ENCODE peak calls at places on chromosomes 13 and 19, in nine cellular contexts. V, S, G, I, R, B, O, J and X are unnamed samples.

GRCh38 chr13:39676315-39676876 is 20.9 kb downstream of the COG6 start:
- DNase-seq in V (no peak), S (no peak), G (peak; percentile 41), I (no peak), R (no peak), B (no peak), O (no peak), J (no peak), X (no peak)

GRCh38 chr13:32734511-32734910 is 148.3 kb downstream of the PDS5B start:
- DNase-seq in V (no peak), S (no peak), G (no peak), I (no peak), R (no peak), B (no peak), O (no peak), J (no peak), X (no peak)

GRCh38 chr13:107864543-107865460 is 350.5 kb downstream of the LIG4 start:
- DNase-seq in V (no peak), S (no peak), G (peak; percentile 1), I (no peak), R (no peak), B (no peak), O (no peak), J (no peak), X (no peak)

GRCh38 chr13:91946498-91947070 is 548.2 kb downstream of the GPC5 start:
- DNase-seq in V (no peak), S (no peak), G (peak; percentile 64), I (no peak), R (no peak), B (no peak), O (no peak), J (no peak), X (no peak)

GRCh38 chr13:83450586-83450985 is 431.7 kb downstream of the SLITRK1 start:
- DNase-seq in V (no peak), S (no peak), G (no peak), I (no peak), R (no peak), B (no peak), O (no peak), J (no peak), X (no peak)

GRCh38 chr19:4909172-4909896 is at the start of gene UHRF1:
- DNase-seq in V (no peak), S (no peak), G (peak; percentile 86), I (no peak), R (no peak), B (no peak), O (no peak), J (no peak), X (no peak)

GRCh38 chr13:59487883-59488282 is 675.8 kb downstream of the DIAPH3 start:
- DNase-seq in V (no peak), S (no peak), G (no peak), I (no peak), R (no peak), B (no peak), O (no peak), J (no peak), X (no peak)

GRCh38 chr13:60019119-60019993 is 144.4 kb downstream of the DIAPH3 start:
- DNase-seq in V (no peak), S (no peak), G (peak; percentile 3), I (no peak), R (no peak), B (no peak), O (no peak), J (no peak), X (no peak)

GRCh38 chr19:46390121-46390858 is 23.1 kb downstream of the CCDC8 start:
- DNase-seq in V (peak; percentile 50), S (no peak), G (no peak), I (no peak), R (peak; percentile 34), B (no peak), O (no peak), J (peak; percentile 30), X (no peak)

GRCh38 chr19:52725528-52725961 is 9.3 kb downstream of the ZNF611 start:
- DNase-seq in V (no peak), S (no peak), G (no peak), I (no peak), R (no peak), B (no peak), O (no peak), J (no peak), X (no peak)

GRCh38 chr19:56099638-56100539 is 21.2 kb downstream of the ZNF787 start:
- DNase-seq in V (peak; percentile 64), S (peak; percentile 6), G (no peak), I (no peak), R (no peak), B (no peak), O (no peak), J (no peak), X (no peak)

GRCh38 chr19:21256722-21257121 is 72.5 kb downstream of the ZNF708 start:
- DNase-seq in V (no peak), S (no peak), G (peak; percentile 43), I (no peak), R (no peak), B (no peak), O (no peak), J (no peak), X (no peak)

GRCh38 chr19:19406878-19407639 is 1.6 kb downstream of the GATAD2A start:
- DNase-seq in V (no peak), S (no peak), G (peak; percentile 73), I (no peak), R (no peak), B (no peak), O (no peak), J (peak; percentile 57), X (no peak)

GRCh38 chr19:19405919-19406877 is 723 bp downstream of the GATAD2A start:
- DNase-seq in V (no peak), S (peak; percentile 61), G (peak; percentile 52), I (peak; percentile 51), R (peak; percentile 71), B (no peak), O (no peak), J (peak; percentile 76), X (peak; percentile 59)

GRCh38 chr19:19404879-19405860 is at the start of gene GATAD2A:
- DNase-seq in V (peak; percentile 91), S (peak; percentile 96), G (peak; percentile 90), I (peak; percentile 96), R (peak; percentile 97), B (peak; percentile 92), O (peak; percentile 94), J (peak; percentile 94), X (peak; percentile 93)

GRCh38 chr19:19409235-19410030 is 4.0 kb downstream of the GATAD2A start:
- DNase-seq in V (no peak), S (no peak), G (no peak), I (no peak), R (no peak), B (no peak), O (no peak), J (no peak), X (no peak)

GRCh38 chr19:19407640-19407933 is 2.1 kb downstream of the GATAD2A start:
- DNase-seq in V (no peak), S (no peak), G (peak; percentile 16), I (no peak), R (no peak), B (no peak), O (no peak), J (no peak), X (no peak)
- H3K4me1 ChIP-seq in V (peaks cover 43% of the 10 kb centered on the region), S (peaks cover 74% of the 10 kb centered on the region), G (peaks cover 45% of the 10 kb centered on the region), I (peaks cover 17% of the 10 kb centered on the region), R (peaks cover 19% of the 10 kb centered on the region), B (peaks cover 56% of the 10 kb centered on the region), O (peaks cover 77% of the 10 kb centered on the region), J (peaks cover 79% of the 10 kb centered on the region), X (peaks cover 81% of the 10 kb centered on the region)

GRCh38 chr19:10254244-10254643 is 2.2 kb downstream of the MRPL4 start:
- DNase-seq in V (no peak), S (no peak), G (no peak), I (no peak), R (no peak), B (no peak), O (no peak), J (no peak), X (no peak)

GRCh38 chr19:10252707-10253106 is 693 bp downstream of the MRPL4 start:
- DNase-seq in V (no peak), S (no peak), G (no peak), I (no peak), R (no peak), B (no peak), O (no peak), J (no peak), X (no peak)

GRCh38 chr19:10256551-10256950 is 4.5 kb downstream of the MRPL4 start:
- DNase-seq in V (no peak), S (no peak), G (no peak), I (no peak), R (no peak), B (no peak), O (no peak), J (no peak), X (no peak)

GRCh38 chr19:10255358-10255757 is 3.3 kb downstream of the MRPL4 start:
- DNase-seq in V (no peak), S (no peak), G (no peak), I (no peak), R (no peak), B (no peak), O (no peak), J (no peak), X (no peak)

GRCh38 chr19:10251792-10252694 is at the start of gene MRPL4:
- DNase-seq in V (peak; percentile 97), S (peak; percentile 91), G (peak; percentile 99), I (peak; percentile 95), R (peak; percentile 97), B (peak; percentile 97), O (peak; percentile 98), J (peak; percentile 97), X (peak; percentile 95)
- H3K27ac ChIP-seq in V (peak within 1 kb of the TSS; percentile 33), S (peak within 1 kb of the TSS; percentile 93), G (peak within 1 kb of the TSS; percentile 54), I (peak within 1 kb of the TSS; percentile 60), R (peak within 1 kb of the TSS; percentile 76), B (peak within 1 kb of the TSS; percentile 79), O (peak within 1 kb of the TSS; percentile 71), J (peak within 1 kb of the TSS; percentile 90), X (peak within 1 kb of the TSS; percentile 92)

GRCh38 chr19:29478578-29479565 is 46.9 kb upstream of the VSTM2B start:
- DNase-seq in V (no peak), S (no peak), G (peak; percentile 21), I (no peak), R (no peak), B (no peak), O (peak; percentile 67), J (no peak), X (no peak)
- TF ChIP-seq CTCF in V (peak; percentile 40), S (peak; percentile 45), G (peak; percentile 67), I (no peak), R (no peak), B (no peak), O (no peak), J (peak; percentile 28), X (peak; percentile 58)

DNA sequence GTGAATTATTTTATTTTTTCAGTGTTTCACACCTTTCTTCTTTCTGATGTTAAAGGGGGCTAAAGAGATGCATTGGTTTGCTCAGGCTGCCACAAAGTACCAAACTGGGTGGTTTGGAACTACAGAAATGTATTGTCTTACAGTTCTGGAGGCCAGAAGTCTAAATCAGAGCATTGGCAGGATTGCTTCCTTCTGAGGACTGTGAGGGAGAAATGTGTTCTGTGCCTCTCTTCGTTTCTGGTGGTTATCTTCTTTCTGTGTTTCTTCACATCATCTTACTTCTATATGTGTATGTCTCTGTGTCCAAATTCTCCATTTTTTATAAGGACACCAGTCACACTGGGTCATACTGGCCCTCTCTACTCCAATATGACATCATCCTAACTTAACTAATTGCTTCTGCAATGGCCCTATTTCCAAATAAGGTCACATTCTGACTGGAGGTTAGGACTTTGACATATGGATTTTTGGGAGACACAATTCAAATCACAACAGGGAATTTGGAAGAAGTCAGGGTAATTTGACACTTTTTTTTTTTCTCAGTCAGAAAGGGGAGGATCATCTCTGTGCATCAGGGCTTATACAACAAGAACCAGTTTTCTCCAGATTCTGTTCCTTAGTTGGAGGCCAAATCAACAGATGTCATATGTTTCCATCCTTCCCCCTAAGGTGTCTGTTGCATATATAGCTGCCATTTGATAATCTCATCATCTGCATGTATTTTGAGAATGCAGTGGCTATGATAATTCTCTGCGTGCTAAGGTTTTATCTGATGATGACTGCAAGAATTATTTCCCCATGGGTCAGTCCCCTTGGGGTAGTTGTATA is 188.2 kb downstream of the KCNRG start:
- DNase-seq in V (no peak), S (no peak), G (no peak), I (no peak), R (no peak), B (no peak), O (no peak), J (no peak), X (no peak)
- H3K4me1 ChIP-seq in V (peaks cover 4% of the 10 kb centered on the region), S (peaks cover 22% of the 10 kb centered on the region), G (peaks cover 1% of the 10 kb centered on the region), I (peaks cover 4% of the 10 kb centered on the region), R (no peaks in the 10 kb centered on the region), B (no peaks in the 10 kb centered on the region), O (no peaks in the 10 kb centered on the region), J (peaks cover under 1% of the 10 kb centered on the region), X (peaks cover 15% of the 10 kb centered on the region)